ENCODE peak calls at places on chromosomes 11 and 22, in seven cellular contexts. I, H, J, R, B, G and A are unnamed samples.

GRCh38 chr11:117610901-117611300 is 186.1 kb downstream of the DSCAML1 start:
- DNase-seq in I (no peak), H (no peak), J (no peak), R (peak; percentile 8), B (no peak), G (no peak), A (no peak)

GRCh38 chr11:64314805-64315561 is 2.4 kb downstream of the TRMT112 start:
- DNase-seq in I (no peak), H (no peak), J (no peak), R (no peak), B (no peak), G (no peak), A (no peak)

GRCh38 chr11:2467695-2468055 is 22.9 kb downstream of the KCNQ1 start:
- DNase-seq in I (no peak), H (no peak), J (no peak), R (no peak), B (no peak), G (no peak), A (no peak)

GRCh38 chr11:121930004-121930965 is 185.7 kb downstream of the BLID start:
- DNase-seq in I (no peak), H (peak; percentile 41), J (no peak), R (peak; percentile 56), B (no peak), G (peak; percentile 16), A (peak; percentile 27)

GRCh38 chr11:27703453-27703852 is 3.2 kb upstream of the BDNF start:
- DNase-seq in I (no peak), H (no peak), J (no peak), R (peak; percentile 72), B (no peak), G (no peak), A (no peak)

GRCh38 chr11:35040221-35040942 is 98.6 kb upstream of the CD44 start:
- DNase-seq in I (no peak), H (no peak), J (peak; percentile 92), R (peak; percentile 90), B (no peak), G (peak; percentile 20), A (no peak)

GRCh38 chr11:1303973-1304372 is 5.5 kb downstream of the TOLLIP start:
- DNase-seq in I (no peak), H (no peak), J (no peak), R (peak; percentile 44), B (no peak), G (no peak), A (no peak)

GRCh38 chr22:27602390-27602789 is 199.2 kb downstream of the MN1 start:
- DNase-seq in I (no peak), H (no peak), J (no peak), R (no peak), B (no peak), G (no peak), A (no peak)

GRCh38 chr11:122441702-122442092 is 213.8 kb upstream of the UBASH3B start:
- DNase-seq in I (no peak), H (peak; percentile 29), J (no peak), R (no peak), B (no peak), G (no peak), A (no peak)

GRCh38 chr11:81203876-81204275 is 1529.8 kb downstream of the FAM181B start:
- DNase-seq in I (no peak), H (no peak), J (no peak), R (no peak), B (no peak), G (no peak), A (no peak)

GRCh38 chr11:65501005-65501529 is 2.2 kb downstream of the MALAT1 start:
- DNase-seq in I (no peak), H (no peak), J (no peak), R (no peak), B (no peak), G (no peak), A (no peak)

GRCh38 chr11:45107051-45107450 is 39.4 kb upstream of the PRDM11 start:
- DNase-seq in I (no peak), H (no peak), J (no peak), R (no peak), B (no peak), G (no peak), A (no peak)

GRCh38 chr22:37267128-37267587 is 15.2 kb upstream of the CYTH4 start:
- DNase-seq in I (peak; percentile 64), H (peak; percentile 28), J (peak; percentile 29), R (no peak), B (no peak), G (peak; percentile 12), A (no peak)

GRCh38 chr22:38176170-38176741 is 5.4 kb downstream of the PLA2G6 start:
- DNase-seq in I (no peak), H (no peak), J (peak; percentile 77), R (peak; percentile 88), B (no peak), G (no peak), A (no peak)

GRCh38 chr11:128501576-128502549 is 85.5 kb downstream of the ETS1 start:
- DNase-seq in I (no peak), H (no peak), J (peak; percentile 58), R (peak; percentile 96), B (no peak), G (no peak), A (peak; percentile 12)

GRCh38 chr11:97247601-97248000 is 857.8 kb downstream of the JRKL start:
- DNase-seq in I (no peak), H (no peak), J (no peak), R (no peak), B (no peak), G (no peak), A (no peak)

GRCh38 chr11:112279901-112280267 is 19.2 kb upstream of the PLET1 start:
- DNase-seq in I (peak; percentile 70), H (peak; percentile 68), J (peak; percentile 27), R (peak; percentile 43), B (peak; percentile 74), G (peak; percentile 24), A (peak; percentile 50)

GRCh38 chr22:45316796-45317526 is 7.2 kb downstream of the FAM118A start:
- DNase-seq in I (no peak), H (no peak), J (no peak), R (no peak), B (no peak), G (no peak), A (no peak)